ENCODE peak calls at places on chromosomes 1 and 21, in four cellular contexts. L, O, A and J are unnamed samples.

GRCh38 chr1:45008516-45008915 is 2.6 kb downstream of the HECTD3 start:
- DNase-seq in L (no peak), O (no peak), A (no peak), J (no peak)

GRCh38 chr1:110340207-110340468 is 961 bp downstream of the RBM15 start:
- DNase-seq in L (no peak), O (no peak), A (peak), J (no peak)

GRCh38 chr1:68173283-68174172 is 58.8 kb downstream of the WLS start:
- DNase-seq in L (no peak), O (no peak), A (no peak), J (no peak)

GRCh38 chr21:39220150-39220549 is 36.9 kb upstream of the PSMG1 start:
- DNase-seq in L (no peak), O (no peak), A (no peak), J (no peak)

GRCh38 chr1:239711768-239712167 is 325.4 kb downstream of the CHRM3 start:
- DNase-seq in L (no peak), O (no peak), A (no peak), J (no peak)

GRCh38 chr1:79052829-79053449 is 46.4 kb upstream of the ADGRL4 start:
- DNase-seq in L (no peak), O (peak), A (no peak), J (no peak)

GRCh38 chr21:18608226-18608625 is 204.6 kb upstream of the TMPRSS15 start:
- DNase-seq in L (no peak), O (no peak), A (no peak), J (no peak)

GRCh38 chr1:3943806-3944620 is 43.9 kb upstream of the C1orf174 start:
- DNase-seq in L (no peak), O (no peak), A (no peak), J (no peak)

GRCh38 chr1:221169447-221169889 is 290.2 kb downstream of the HLX start:
- DNase-seq in L (no peak), O (no peak), A (no peak), J (no peak)

GRCh38 chr21:42002421-42002958 is 7.7 kb downstream of the ZBTB21 start:
- DNase-seq in L (peak), O (peak), A (no peak), J (peak)

GRCh38 chr1:8017495-8018310 is 8.4 kb downstream of the ERRFI1 start:
- DNase-seq in L (no peak), O (no peak), A (no peak), J (no peak)

GRCh38 chr1:154198756-154199562 is 7.1 kb upstream of the TPM3 start:
- DNase-seq in L (peak), O (no peak), A (peak), J (peak)

GRCh38 chr1:21329209-21329844 is 39.1 kb upstream of the ECE1 start:
- DNase-seq in L (no peak), O (no peak), A (no peak), J (peak)

GRCh38 chr1:53781654-53782053 is 42.7 kb upstream of the GLIS1 start:
- DNase-seq in L (no peak), O (no peak), A (no peak), J (no peak)

GRCh38 chr1:31773861-31774260 is 9.7 kb upstream of the ADGRB2 start:
- DNase-seq in L (no peak), O (no peak), A (no peak), J (no peak)

GRCh38 chr1:18234790-18235242 is 127.2 kb downstream of the IGSF21 start:
- DNase-seq in L (peak), O (no peak), A (no peak), J (peak)

GRCh38 chr1:206703647-206704046 is 18.9 kb downstream of the MAPKAPK2 start:
- DNase-seq in L (no peak), O (peak), A (no peak), J (no peak)

GRCh38 chr1:223056802-223057201 is 86.2 kb downstream of the TLR5 start:
- DNase-seq in L (no peak), O (no peak), A (no peak), J (no peak)

GRCh38 chr1:89844860-89845259 is 24.0 kb downstream of the LRRC8D start:
- DNase-seq in L (no peak), O (no peak), A (no peak), J (no peak)

GRCh38 chr21:34200288-34200905 is 127.0 kb downstream of the MRPS6 start:
- DNase-seq in L (no peak), O (no peak), A (no peak), J (no peak)

GRCh38 chr1:72288886-72289285 is 6.5 kb upstream of the NEGR1 start:
- DNase-seq in L (no peak), O (no peak), A (no peak), J (no peak)

GRCh38 chr1:36486436-36487335 is 4.0 kb upstream of the CSF3R start:
- DNase-seq in L (no peak), O (no peak), A (peak), J (no peak)

GRCh38 chr1:15116966-15117365 is 36.6 kb upstream of the TMEM51 start:
- DNase-seq in L (no peak), O (no peak), A (no peak), J (no peak)

GRCh38 chr1:207070811-207071210 is 17.7 kb downstream of the PFKFB2 start:
- DNase-seq in L (no peak), O (no peak), A (no peak), J (no peak)

GRCh38 chr1:106746448-106747085 is 309.9 kb upstream of the PRMT6 start:
- DNase-seq in L (no peak), O (no peak), A (no peak), J (no peak)

GRCh38 chr1:26164036-26164927 is 4.5 kb downstream of the C1orf232 start:
- DNase-seq in L (no peak), O (no peak), A (no peak), J (no peak)

GRCh38 chr21:43859747-43860214 is 5.2 kb upstream of the AGPAT3 start:
- DNase-seq in L (no peak), O (no peak), A (no peak), J (no peak)

GRCh38 chr1:107623431-107623830 is 341.5 kb downstream of the VAV3 start:
- DNase-seq in L (no peak), O (no peak), A (no peak), J (peak)

GRCh38 chr1:8822383-8823294 is 5.2 kb upstream of the RERE start:
- DNase-seq in L (peak), O (no peak), A (peak), J (peak)

GRCh38 chr1:102535829-102536505 is 539.2 kb upstream of the OLFM3 start:
- DNase-seq in L (no peak), O (no peak), A (no peak), J (peak)

GRCh38 chr1:157968503-157968902 is 24.9 kb upstream of the KIRREL1 start:
- DNase-seq in L (no peak), O (no peak), A (no peak), J (peak)

GRCh38 chr21:41764558-41765392 is 2.1 kb downstream of the RIPK4 start:
- DNase-seq in L (no peak), O (no peak), A (no peak), J (peak)

GRCh38 chr21:23968722-23969647 is 1638.3 kb downstream of the MRPL39 start:
- DNase-seq in L (peak), O (peak), A (no peak), J (no peak)

GRCh38 chr21:40153351-40153750 is 286.1 kb downstream of the PCP4 start:
- DNase-seq in L (no peak), O (no peak), A (no peak), J (no peak)

GRCh38 chr1:15406911-15407559 is 2.7 kb upstream of the EFHD2 start:
- DNase-seq in L (no peak), O (no peak), A (peak), J (no peak)